ENCODE peak calls at places on chromosomes 7 and 10, in five cellular contexts. K, R, X, G and T are unnamed samples.

GRCh38 chr7:130893441-130893894 is 159.5 kb upstream of the KLF14 start:
- DNase-seq in K (no peak), R (no peak), X (no peak), G (no peak), T (no peak)

GRCh38 chr10:131009801-131010200 is 301.7 kb downstream of the TCERG1L start:
- DNase-seq in K (no peak), R (no peak), X (no peak), G (no peak), T (no peak)

GRCh38 chr7:16189026-16189715 is 232.2 kb downstream of the CRPPA start:
- DNase-seq in K (no peak), R (no peak), X (no peak), G (no peak), T (no peak)

GRCh38 chr10:100890696-100891271 is 22.0 kb upstream of the SLF2 start:
- DNase-seq in K (no peak), R (peak; percentile 51), X (no peak), G (peak; percentile 91), T (no peak)

GRCh38 chr7:116339564-116339963 is 129.2 kb downstream of the TES start:
- DNase-seq in K (no peak), R (no peak), X (no peak), G (no peak), T (no peak)

GRCh38 chr7:121015560-121015959 is 27.0 kb downstream of the CPED1 start:
- DNase-seq in K (no peak), R (peak; percentile 65), X (no peak), G (no peak), T (no peak)

GRCh38 chr10:28587970-28588290 is 55.0 kb downstream of the WAC start:
- DNase-seq in K (no peak), R (no peak), X (no peak), G (no peak), T (no peak)

GRCh38 chr10:47366731-47367460 is 17.2 kb downstream of the ZNF488 start:
- DNase-seq in K (no peak), R (no peak), X (no peak), G (no peak), T (no peak)

GRCh38 chr10:93437000-93437945 is 44.9 kb downstream of the MYOF start:
- DNase-seq in K (no peak), R (peak; percentile 86), X (peak; percentile 95), G (peak; percentile 99), T (no peak)

GRCh38 chr10:63267414-63268138 is 134.4 kb downstream of the NRBF2 start:
- DNase-seq in K (peak; percentile 34), R (no peak), X (no peak), G (no peak), T (no peak)

GRCh38 chr7:22348379-22348778 is 8.6 kb downstream of the RAPGEF5 start:
- DNase-seq in K (no peak), R (no peak), X (no peak), G (no peak), T (no peak)

GRCh38 chr7:2247141-2247985 is 5.3 kb downstream of the NUDT1 start:
- DNase-seq in K (no peak), R (no peak), X (no peak), G (no peak), T (peak; percentile 61)

GRCh38 chr10:75233444-75234016 is 2.2 kb downstream of the COMTD1 start:
- DNase-seq in K (peak; percentile 18), R (peak; percentile 70), X (no peak), G (no peak), T (no peak)

GRCh38 chr7:27202018-27202740 is 2.3 kb upstream of the HOXA13 start:
- DNase-seq in K (no peak), R (peak; percentile 45), X (no peak), G (no peak), T (no peak)

GRCh38 chr7:116593359-116594075 is 68.7 kb downstream of the CAV1 start:
- DNase-seq in K (no peak), R (no peak), X (no peak), G (no peak), T (no peak)

GRCh38 chr7:80640841-80641240 is 2.4 kb downstream of the CD36 start:
- DNase-seq in K (no peak), R (no peak), X (no peak), G (peak; percentile 49), T (no peak)

GRCh38 chr10:63583909-63584747 is 62.9 kb downstream of the REEP3 start:
- DNase-seq in K (no peak), R (no peak), X (no peak), G (no peak), T (no peak)